ENCODE peak calls at places on chromosomes 3 and 15, in five cellular contexts. A, V, U, T and G are unnamed samples.

GRCh38 chr3:8424281-8424680 is 77.3 kb upstream of the LMCD1 start:
- DNase-seq in V (no peak), U (no peak), T (no peak), A (no peak), G (no peak)

GRCh38 chr3:45553469-45553974 is 41.0 kb upstream of the LIMD1 start:
- DNase-seq in A (peak), V (no peak), T (peak), U (peak), G (peak)

GRCh38 chr15:47673343-47673761 is 44.0 kb upstream of the SEMA6D start:
- DNase-seq in A (peak), V (no peak), U (no peak), T (peak), G (no peak)

GRCh38 chr3:154243353-154243752 is 80.9 kb downstream of the DHX36 start:
- DNase-seq in T (no peak), V (no peak), U (peak), A (peak), G (peak)

GRCh38 chr3:67109651-67110204 is 111.6 kb downstream of the KBTBD8 start:
- DNase-seq in T (peak), V (peak), A (peak), U (peak), G (peak)

GRCh38 chr3:14991148-14991742 is 43.9 kb downstream of the NR2C2 start:
- DNase-seq in T (no peak), V (no peak), U (no peak), A (no peak), G (no peak)

GRCh38 chr3:14915636-14916222 is 31.7 kb upstream of the NR2C2 start:
- DNase-seq in T (no peak), U (no peak), A (no peak), V (no peak), G (no peak)

GRCh38 chr3:128470134-128470915 is 3.6 kb upstream of the DNAJB8 start:
- DNase-seq in T (no peak), A (no peak), V (no peak), U (no peak), G (no peak)

GRCh38 chr15:74821790-74822158 is 4.7 kb upstream of the CPLX3 start:
- DNase-seq in T (no peak), A (no peak), V (no peak), U (no peak), G (no peak)

GRCh38 chr15:74820056-74820455 is 6.4 kb upstream of the CPLX3 start:
- DNase-seq in V (no peak), T (no peak), U (no peak), A (no peak), G (no peak)

GRCh38 chr15:74822233-74822632 is 4.2 kb upstream of the CPLX3 start:
- DNase-seq in U (no peak), A (no peak), T (no peak), V (no peak), G (no peak)

GRCh38 chr15:74823324-74823723 is 3.1 kb upstream of the CPLX3 start:
- DNase-seq in T (no peak), V (no peak), A (no peak), U (no peak), G (peak)

GRCh38 chr15:74821091-74821789 is 5.2 kb upstream of the CPLX3 start:
- DNase-seq in U (peak), A (no peak), T (no peak), V (no peak), G (no peak)
- H3K4me2 ChIP-seq in U (no peak), A (no peak), T (no peak), V (no peak), G (no peak)

GRCh38 chr15:87981969-87982368 is 274.6 kb downstream of the NTRK3 start:
- DNase-seq in U (no peak), V (no peak), T (no peak), A (no peak), G (no peak)
- H3K4me3 ChIP-seq in U (no peak), V (no peak), T (no peak), A (no peak), G (no peak)

GRCh38 chr3:71370467-71370866 is 213.1 kb downstream of the FOXP1 start:
- DNase-seq in A (no peak), T (no peak), U (no peak), V (no peak), G (no peak)
- TF ChIP-seq EZH2 in A (no peak), T (no peak), U (no peak), V (no peak), G (no peak)

GRCh38 chr3:119019767-119020518 is 14.7 kb downstream of the IGSF11 start:
- DNase-seq in T (no peak), V (no peak), A (no peak), U (no peak), G (no peak)
- H3K4me2 ChIP-seq in T (no peak), V (no peak), A (no peak), U (no peak), G (no peak)

DNA sequence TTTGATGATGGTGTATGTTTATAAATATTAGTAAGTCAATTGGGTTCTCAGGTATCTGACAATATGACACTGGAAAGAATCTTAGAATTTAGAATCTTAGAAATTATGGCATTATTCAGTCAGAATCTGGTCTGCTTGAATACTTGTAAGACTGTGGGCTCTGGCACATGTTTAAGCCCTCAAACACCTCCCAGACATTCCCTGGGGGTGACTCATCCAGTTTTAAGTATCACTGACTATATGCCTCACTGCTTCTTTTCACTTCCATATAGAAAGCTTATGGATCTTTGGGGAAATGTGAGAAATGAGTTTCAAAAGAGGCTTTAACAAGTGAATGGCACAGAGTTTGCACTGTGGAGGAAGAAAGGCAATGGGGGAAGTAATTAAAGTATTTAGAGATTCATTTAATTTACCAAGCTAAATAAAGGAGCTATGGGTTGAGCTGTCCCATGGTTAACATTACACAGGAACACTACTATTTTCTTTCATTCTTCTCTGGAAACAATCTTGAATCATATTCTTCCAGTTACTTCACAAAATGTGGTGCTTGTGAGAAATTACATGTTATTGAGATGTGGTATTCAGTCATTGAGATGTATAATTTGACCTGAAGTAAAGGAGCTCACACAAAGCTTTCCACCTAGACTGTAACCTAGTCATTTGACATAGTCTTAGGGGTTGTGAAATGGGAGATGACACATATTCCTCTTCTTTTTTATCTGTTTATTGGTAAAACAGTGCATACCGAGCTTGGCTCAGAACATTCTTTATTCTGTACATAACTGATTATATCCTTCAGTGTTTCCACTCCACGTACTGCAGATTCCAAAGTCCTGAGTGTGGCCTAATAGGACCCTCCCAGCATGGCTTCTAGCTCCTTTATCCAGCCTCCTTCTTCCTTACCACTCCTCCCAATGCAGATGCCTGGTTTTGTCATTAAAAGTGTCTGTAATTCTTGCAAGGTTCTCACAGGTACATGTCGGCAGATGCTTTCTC is 544.6 kb upstream of the NECTIN3 start:
- DNase-seq in V (peak), U (peak), T (peak), A (peak), G (peak)
- H3K4me3 ChIP-seq in V (no peak), U (no peak), T (no peak), A (no peak), G (peak)

GRCh38 chr3:9500108-9501050 is 53.2 kb downstream of the LHFPL4 start:
- DNase-seq in A (peak), V (peak), T (peak), U (peak), G (peak)
- TF ChIP-seq EZH2 in A (peak), V (no peak), T (peak), U (no peak), G (no peak)